ENCODE peak calls at places on chromosomes 7 and 10, in ten cellular contexts. A, I, X, C, G, V, P, S, U and F are unnamed samples.

GRCh38 chr10:7054915-7055314 is 355.9 kb downstream of the SFMBT2 start:
- DNase-seq in A (peak; percentile 35), I (no peak), X (no peak), C (no peak), G (no peak), V (no peak), P (peak; percentile 7), S (peak; percentile 10), U (no peak), F (no peak)

GRCh38 chr10:107689318-107689717 is 524.8 kb upstream of the SORCS1 start:
- DNase-seq in A (no peak), I (no peak), X (no peak), C (no peak), G (no peak), V (no peak), P (no peak), S (no peak), U (no peak), F (no peak)

GRCh38 chr10:115830260-115830970 is 442.6 kb downstream of the GFRA1 start:
- DNase-seq in A (peak; percentile 3), I (no peak), X (peak; percentile 44), C (no peak), G (no peak), V (no peak), P (no peak), S (no peak), U (no peak), F (no peak)

GRCh38 chr10:85265121-85265520 is 936.7 kb downstream of the CCSER2 start:
- DNase-seq in A (no peak), I (no peak), X (no peak), C (no peak), G (no peak), V (no peak), P (no peak), S (no peak), U (no peak), F (no peak)

GRCh38 chr7:143415696-143416095 is 7.0 kb upstream of the EPHA1 start:
- DNase-seq in A (peak; percentile 90), I (no peak), X (no peak), C (no peak), G (no peak), V (no peak), P (no peak), S (no peak), U (no peak), F (no peak)

GRCh38 chr7:116588225-116588624 is 63.4 kb downstream of the CAV1 start:
- DNase-seq in A (peak; percentile 59), I (no peak), X (no peak), C (no peak), G (no peak), V (no peak), P (no peak), S (no peak), U (no peak), F (no peak)

GRCh38 chr7:97006146-97006950 is 995 bp downstream of the DLX6 start:
- DNase-seq in A (no peak), I (no peak), X (no peak), C (no peak), G (no peak), V (peak; percentile 59), P (peak; percentile 75), S (no peak), U (no peak), F (no peak)

GRCh38 chr10:116201670-116202430 is 71.2 kb downstream of the GFRA1 start:
- DNase-seq in A (no peak), I (no peak), X (no peak), C (no peak), G (no peak), V (no peak), P (no peak), S (no peak), U (no peak), F (no peak)

GRCh38 chr10:12483996-12484944 is 134.9 kb downstream of the CAMK1D start:
- DNase-seq in A (no peak), I (no peak), X (no peak), C (no peak), G (no peak), V (no peak), P (no peak), S (no peak), U (no peak), F (no peak)

GRCh38 chr10:12482586-12482985 is 133.2 kb downstream of the CAMK1D start:
- DNase-seq in A (no peak), I (no peak), X (no peak), C (no peak), G (no peak), V (no peak), P (peak; percentile 76), S (no peak), U (no peak), F (no peak)

GRCh38 chr10:12481956-12482355 is 132.6 kb downstream of the CAMK1D start:
- DNase-seq in A (no peak), I (no peak), X (no peak), C (no peak), G (no peak), V (no peak), P (no peak), S (no peak), U (no peak), F (no peak)

GRCh38 chr10:12487366-12487765 is 138.0 kb downstream of the CAMK1D start:
- DNase-seq in A (no peak), I (no peak), X (no peak), C (no peak), G (no peak), V (no peak), P (no peak), S (no peak), U (no peak), F (no peak)

DNA sequence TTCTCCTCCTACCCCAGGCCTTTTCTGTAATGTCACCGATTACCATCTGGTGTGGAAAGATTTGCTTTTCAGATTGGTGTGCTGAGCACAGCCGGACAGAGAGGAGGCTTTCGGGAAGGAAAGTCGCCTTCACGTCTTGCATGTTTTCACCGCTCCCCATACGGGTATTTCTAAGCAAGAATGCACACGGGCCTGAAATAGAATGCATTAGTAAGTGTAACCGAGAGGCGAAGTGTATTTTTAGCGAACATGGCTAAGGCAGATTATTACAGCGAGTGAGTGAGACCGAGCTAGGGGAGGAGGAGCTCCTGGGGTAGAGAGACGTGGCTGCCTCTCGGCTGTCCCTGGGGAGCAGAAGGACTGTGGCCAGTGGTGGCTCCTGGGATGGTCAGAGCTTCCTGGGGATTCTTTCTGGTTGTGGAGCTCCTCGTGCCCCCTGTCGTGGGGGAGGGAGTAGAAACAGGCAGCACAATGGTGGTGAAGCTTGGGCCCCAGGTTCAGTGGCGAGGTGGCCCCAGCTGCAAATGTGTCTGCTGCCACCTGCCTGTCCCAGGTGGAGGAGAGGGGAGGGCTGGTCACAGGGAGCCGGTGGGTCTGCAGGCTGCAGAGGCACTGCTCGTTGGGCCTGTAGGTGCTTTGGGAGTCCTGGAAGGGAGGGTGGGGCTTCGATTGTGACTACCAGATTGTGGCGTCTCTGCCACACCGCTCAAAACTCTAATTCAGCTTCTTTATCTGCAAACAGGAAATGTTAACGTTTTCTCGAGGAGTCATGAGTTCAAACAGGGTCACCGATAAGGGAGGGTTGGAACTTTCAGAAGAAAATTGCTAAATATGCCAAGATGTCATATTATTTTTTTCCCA is 135.8 kb downstream of the CAMK1D start:
- DNase-seq in A (no peak), I (peak; percentile 53), X (no peak), C (no peak), G (no peak), V (no peak), P (peak; percentile 65), S (no peak), U (no peak), F (no peak)
- TF ChIP-seq CTCF in A (no peak), I (peak; percentile 12), X (no peak), C (no peak), G (no peak), V (no peak), P (no peak), S (no peak), U (no peak), F (no peak)

GRCh38 chr7:323410-323809 is 33.4 kb downstream of the FOXL3 start:
- DNase-seq in A (no peak), I (no peak), X (no peak), C (no peak), G (no peak), V (no peak), P (no peak), S (no peak), U (no peak), F (no peak)

GRCh38 chr7:320297-320696 is 30.3 kb downstream of the FOXL3 start:
- DNase-seq in A (no peak), I (peak; percentile 46), X (no peak), C (no peak), G (no peak), V (no peak), P (no peak), S (no peak), U (no peak), F (no peak)

GRCh38 chr7:322708-323111 is 32.7 kb downstream of the FOXL3 start:
- DNase-seq in A (no peak), I (no peak), X (no peak), C (no peak), G (no peak), V (no peak), P (no peak), S (no peak), U (no peak), F (no peak)

GRCh38 chr7:324011-324410 is 34.0 kb downstream of the FOXL3 start:
- DNase-seq in A (no peak), I (no peak), X (no peak), C (no peak), G (no peak), V (no peak), P (no peak), S (no peak), U (no peak), F (no peak)

DNA sequence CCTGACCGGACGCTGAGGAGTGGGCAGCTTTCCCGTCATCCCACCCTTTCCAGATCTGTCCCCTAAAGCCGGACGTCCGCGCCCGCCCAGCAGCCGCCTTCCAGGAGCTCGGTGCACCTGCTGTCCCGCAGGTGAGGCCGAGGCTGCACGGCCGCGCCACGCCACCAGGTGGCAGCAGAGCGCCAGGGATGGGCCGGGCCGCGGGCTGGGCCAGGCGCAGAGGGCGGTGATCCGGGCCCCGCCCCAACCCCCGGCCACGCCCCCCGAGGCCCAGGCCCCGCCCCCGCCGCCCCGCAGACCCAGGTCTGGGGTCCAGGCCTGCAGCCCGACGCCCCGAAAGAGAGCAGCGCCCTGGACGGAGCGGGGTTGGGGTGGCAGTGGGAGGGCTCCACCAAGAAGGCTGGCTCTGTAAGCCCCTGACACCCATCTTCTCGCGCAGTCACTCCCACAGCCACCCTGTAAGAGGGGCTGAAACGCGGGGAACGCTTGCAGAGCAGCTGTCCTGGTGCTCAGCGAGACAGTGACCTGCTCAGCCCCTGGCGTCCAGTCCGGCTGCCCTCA is 32.2 kb downstream of the FOXL3 start:
- DNase-seq in A (peak; percentile 81), I (peak; percentile 92), X (no peak), C (peak; percentile 68), G (peak; percentile 85), V (peak; percentile 86), P (peak; percentile 77), S (peak; percentile 32), U (peak; percentile 60), F (peak; percentile 93)
- TF ChIP-seq CTCF in A (peak; percentile 68), I (peak; percentile 89), X (peak; percentile 71), C (peak; percentile 98), G (peak; percentile 93), V (peak; percentile 86), P (peak; percentile 72), S (peak; percentile 60), U (peak; percentile 99), F (peak; percentile 100)

GRCh38 chr10:132540456-132540855 is 2.9 kb downstream of the INPP5A start:
- DNase-seq in A (peak; percentile 36), I (peak; percentile 13), X (no peak), C (peak; percentile 33), G (no peak), V (no peak), P (no peak), S (no peak), U (no peak), F (no peak)
- TF ChIP-seq CTCF in A (peak; percentile 33), I (no peak), X (peak; percentile 38), C (no peak), G (no peak), V (peak; percentile 11), P (peak; percentile 44), S (no peak), U (peak; percentile 19), F (peak; percentile 22)

DNA sequence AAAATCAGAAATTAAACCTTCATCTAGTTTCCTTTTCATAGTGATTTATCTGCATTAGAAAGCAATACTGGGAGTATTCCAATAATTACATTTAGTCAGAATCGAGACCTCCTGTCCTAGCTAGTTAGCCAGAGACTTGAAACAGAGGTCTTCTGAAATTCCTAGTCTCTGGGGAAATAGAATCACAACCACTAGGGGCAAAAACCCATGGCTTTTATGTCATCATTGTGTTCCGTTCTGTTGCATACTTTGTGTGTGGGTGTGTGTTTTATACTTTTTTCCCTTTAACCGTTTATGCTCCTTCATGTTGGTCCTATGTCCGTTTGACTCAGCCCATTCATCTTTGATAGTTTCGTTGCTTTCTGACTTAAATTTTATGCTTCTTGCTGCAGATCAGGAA is 79.8 kb downstream of the RALA start:
- DNase-seq in A (no peak), I (no peak), X (no peak), C (no peak), G (no peak), V (no peak), P (no peak), S (no peak), U (no peak), F (no peak)
- TF ChIP-seq CTCF in A (no peak), I (no peak), X (peak; percentile 53), C (no peak), G (no peak), V (no peak), P (peak; percentile 4), S (peak; percentile 44), U (no peak), F (peak; percentile 60)